ENCODE peak calls at places on chromosome 12, in eight cellular contexts. One of them, this sample, is unnamed.

GRCh38 chr12:65208125-65208524 is 38.7 kb downstream of the LEMD3 start:
- DNase-seq in stomach: no peak
- DNase-seq in kidney glomerular epithelial cell: no peak
- DNase-seq in stimulated activated CD4-positive, alpha-beta T cell treated with anti-CD3 and anti-CD28 coated beads, TNF-alpha, amount 100 ng/mL, for 1 hour: no peak
- DNase-seq in activated CD4-positive, alpha-beta T cell treated with anti-CD3 and anti-CD28 coated beads, Interleukin-2, amount 50 U/mL, for 1 hour: no peak
- DNase-seq in GM13976: no peak
- DNase-seq in activated effector memory CD4-positive, alpha-beta T cell treated with anti-CD3 and anti-CD28 coated beads, Interleukin-2, amount 50 U/mL, for 16 hours: no peak
- DNase-seq in ureter: no peak
- DNase-seq in this sample: no peak

GRCh38 chr12:57112492-57113294 is 1.5 kb upstream of the STAT6 start:
- DNase-seq in stomach: peak
- DNase-seq in ureter: no peak
- DNase-seq in GM13976: no peak
- DNase-seq in activated CD4-positive, alpha-beta T cell treated with anti-CD3 and anti-CD28 coated beads, Interleukin-2, amount 50 U/mL, for 1 hour: peak
- DNase-seq in stimulated activated CD4-positive, alpha-beta T cell treated with anti-CD3 and anti-CD28 coated beads, TNF-alpha, amount 100 ng/mL, for 1 hour: no peak
- DNase-seq in activated effector memory CD4-positive, alpha-beta T cell treated with anti-CD3 and anti-CD28 coated beads, Interleukin-2, amount 50 U/mL, for 16 hours: no peak
- DNase-seq in kidney glomerular epithelial cell: no peak
- DNase-seq in this sample: no peak

GRCh38 chr12:9344540-9344939 is 136.3 kb upstream of the PZP start:
- DNase-seq in stomach: no peak
- DNase-seq in activated CD4-positive, alpha-beta T cell treated with anti-CD3 and anti-CD28 coated beads, Interleukin-2, amount 50 U/mL, for 1 hour: no peak
- DNase-seq in stimulated activated CD4-positive, alpha-beta T cell treated with anti-CD3 and anti-CD28 coated beads, TNF-alpha, amount 100 ng/mL, for 1 hour: no peak
- DNase-seq in kidney glomerular epithelial cell: no peak
- DNase-seq in ureter: no peak
- DNase-seq in activated effector memory CD4-positive, alpha-beta T cell treated with anti-CD3 and anti-CD28 coated beads, Interleukin-2, amount 50 U/mL, for 16 hours: no peak
- DNase-seq in GM13976: no peak
- DNase-seq in this sample: no peak

GRCh38 chr12:121107681-121108080 is 25.0 kb upstream of the P2RX7 start:
- DNase-seq in stomach: no peak
- DNase-seq in stimulated activated CD4-positive, alpha-beta T cell treated with anti-CD3 and anti-CD28 coated beads, TNF-alpha, amount 100 ng/mL, for 1 hour: no peak
- DNase-seq in ureter: no peak
- DNase-seq in activated effector memory CD4-positive, alpha-beta T cell treated with anti-CD3 and anti-CD28 coated beads, Interleukin-2, amount 50 U/mL, for 16 hours: no peak
- DNase-seq in kidney glomerular epithelial cell: no peak
- DNase-seq in GM13976: no peak
- DNase-seq in activated CD4-positive, alpha-beta T cell treated with anti-CD3 and anti-CD28 coated beads, Interleukin-2, amount 50 U/mL, for 1 hour: no peak
- DNase-seq in this sample: no peak

GRCh38 chr12:121925361-121925725 is 7.0 kb downstream of the CFAP251 start:
- DNase-seq in ureter: no peak
- DNase-seq in activated CD4-positive, alpha-beta T cell treated with anti-CD3 and anti-CD28 coated beads, Interleukin-2, amount 50 U/mL, for 1 hour: no peak
- DNase-seq in stomach: no peak
- DNase-seq in stimulated activated CD4-positive, alpha-beta T cell treated with anti-CD3 and anti-CD28 coated beads, TNF-alpha, amount 100 ng/mL, for 1 hour: no peak
- DNase-seq in GM13976: no peak
- DNase-seq in activated effector memory CD4-positive, alpha-beta T cell treated with anti-CD3 and anti-CD28 coated beads, Interleukin-2, amount 50 U/mL, for 16 hours: no peak
- DNase-seq in kidney glomerular epithelial cell: peak
- DNase-seq in this sample: no peak

GRCh38 chr12:80777587-80777986 is 60.9 kb downstream of the MYF5 start:
- DNase-seq in kidney glomerular epithelial cell: peak
- DNase-seq in activated effector memory CD4-positive, alpha-beta T cell treated with anti-CD3 and anti-CD28 coated beads, Interleukin-2, amount 50 U/mL, for 16 hours: no peak
- DNase-seq in GM13976: no peak
- DNase-seq in stimulated activated CD4-positive, alpha-beta T cell treated with anti-CD3 and anti-CD28 coated beads, TNF-alpha, amount 100 ng/mL, for 1 hour: no peak
- DNase-seq in activated CD4-positive, alpha-beta T cell treated with anti-CD3 and anti-CD28 coated beads, Interleukin-2, amount 50 U/mL, for 1 hour: no peak
- DNase-seq in ureter: no peak
- DNase-seq in stomach: no peak
- DNase-seq in this sample: no peak

GRCh38 chr12:25784669-25785068 is 173.8 kb upstream of the RASSF8 start:
- DNase-seq in stimulated activated CD4-positive, alpha-beta T cell treated with anti-CD3 and anti-CD28 coated beads, TNF-alpha, amount 100 ng/mL, for 1 hour: no peak
- DNase-seq in GM13976: no peak
- DNase-seq in activated CD4-positive, alpha-beta T cell treated with anti-CD3 and anti-CD28 coated beads, Interleukin-2, amount 50 U/mL, for 1 hour: no peak
- DNase-seq in stomach: no peak
- DNase-seq in activated effector memory CD4-positive, alpha-beta T cell treated with anti-CD3 and anti-CD28 coated beads, Interleukin-2, amount 50 U/mL, for 16 hours: no peak
- DNase-seq in kidney glomerular epithelial cell: no peak
- DNase-seq in ureter: no peak
- DNase-seq in this sample: no peak

GRCh38 chr12:80937391-80938238 is at the start of gene LIN7A:
- DNase-seq in kidney glomerular epithelial cell: no peak
- DNase-seq in stomach: peak
- DNase-seq in GM13976: peak
- DNase-seq in activated effector memory CD4-positive, alpha-beta T cell treated with anti-CD3 and anti-CD28 coated beads, Interleukin-2, amount 50 U/mL, for 16 hours: no peak
- DNase-seq in activated CD4-positive, alpha-beta T cell treated with anti-CD3 and anti-CD28 coated beads, Interleukin-2, amount 50 U/mL, for 1 hour: no peak
- DNase-seq in stimulated activated CD4-positive, alpha-beta T cell treated with anti-CD3 and anti-CD28 coated beads, TNF-alpha, amount 100 ng/mL, for 1 hour: no peak
- DNase-seq in ureter: peak
- DNase-seq in this sample: peak

GRCh38 chr12:89350661-89351488 is 1.4 kb downstream of the DUSP6 start:
- DNase-seq in stimulated activated CD4-positive, alpha-beta T cell treated with anti-CD3 and anti-CD28 coated beads, TNF-alpha, amount 100 ng/mL, for 1 hour: no peak
- DNase-seq in ureter: no peak
- DNase-seq in stomach: no peak
- DNase-seq in activated CD4-positive, alpha-beta T cell treated with anti-CD3 and anti-CD28 coated beads, Interleukin-2, amount 50 U/mL, for 1 hour: no peak
- DNase-seq in activated effector memory CD4-positive, alpha-beta T cell treated with anti-CD3 and anti-CD28 coated beads, Interleukin-2, amount 50 U/mL, for 16 hours: peak
- DNase-seq in GM13976: no peak
- DNase-seq in kidney glomerular epithelial cell: no peak
- DNase-seq in this sample: no peak

GRCh38 chr12:50753232-50753769 is 10.6 kb upstream of the ATF1 start:
- DNase-seq in stimulated activated CD4-positive, alpha-beta T cell treated with anti-CD3 and anti-CD28 coated beads, TNF-alpha, amount 100 ng/mL, for 1 hour: no peak
- DNase-seq in activated effector memory CD4-positive, alpha-beta T cell treated with anti-CD3 and anti-CD28 coated beads, Interleukin-2, amount 50 U/mL, for 16 hours: no peak
- DNase-seq in stomach: no peak
- DNase-seq in activated CD4-positive, alpha-beta T cell treated with anti-CD3 and anti-CD28 coated beads, Interleukin-2, amount 50 U/mL, for 1 hour: no peak
- DNase-seq in GM13976: no peak
- DNase-seq in kidney glomerular epithelial cell: no peak
- DNase-seq in ureter: no peak
- DNase-seq in this sample: no peak

GRCh38 chr12:92224685-92225331 is 79.2 kb upstream of the BTG1 start:
- DNase-seq in stimulated activated CD4-positive, alpha-beta T cell treated with anti-CD3 and anti-CD28 coated beads, TNF-alpha, amount 100 ng/mL, for 1 hour: no peak
- DNase-seq in activated effector memory CD4-positive, alpha-beta T cell treated with anti-CD3 and anti-CD28 coated beads, Interleukin-2, amount 50 U/mL, for 16 hours: no peak
- DNase-seq in stomach: no peak
- DNase-seq in activated CD4-positive, alpha-beta T cell treated with anti-CD3 and anti-CD28 coated beads, Interleukin-2, amount 50 U/mL, for 1 hour: no peak
- DNase-seq in ureter: no peak
- DNase-seq in kidney glomerular epithelial cell: peak
- DNase-seq in GM13976: no peak
- DNase-seq in this sample: no peak

GRCh38 chr12:132367401-132367851 is 38.0 kb upstream of the GALNT9 start:
- DNase-seq in stomach: no peak
- DNase-seq in activated CD4-positive, alpha-beta T cell treated with anti-CD3 and anti-CD28 coated beads, Interleukin-2, amount 50 U/mL, for 1 hour: no peak
- DNase-seq in activated effector memory CD4-positive, alpha-beta T cell treated with anti-CD3 and anti-CD28 coated beads, Interleukin-2, amount 50 U/mL, for 16 hours: no peak
- DNase-seq in GM13976: no peak
- DNase-seq in stimulated activated CD4-positive, alpha-beta T cell treated with anti-CD3 and anti-CD28 coated beads, TNF-alpha, amount 100 ng/mL, for 1 hour: no peak
- DNase-seq in ureter: no peak
- DNase-seq in kidney glomerular epithelial cell: no peak
- DNase-seq in this sample: no peak

GRCh38 chr12:26736563-26737486 is 96.2 kb downstream of the ITPR2 start:
- DNase-seq in stomach: no peak
- DNase-seq in activated effector memory CD4-positive, alpha-beta T cell treated with anti-CD3 and anti-CD28 coated beads, Interleukin-2, amount 50 U/mL, for 16 hours: no peak
- DNase-seq in kidney glomerular epithelial cell: peak
- DNase-seq in activated CD4-positive, alpha-beta T cell treated with anti-CD3 and anti-CD28 coated beads, Interleukin-2, amount 50 U/mL, for 1 hour: no peak
- DNase-seq in GM13976: no peak
- DNase-seq in ureter: no peak
- DNase-seq in stimulated activated CD4-positive, alpha-beta T cell treated with anti-CD3 and anti-CD28 coated beads, TNF-alpha, amount 100 ng/mL, for 1 hour: no peak
- DNase-seq in this sample: no peak

GRCh38 chr12:10242539-10242938 is 29.9 kb downstream of the GABARAPL1 start:
- DNase-seq in activated effector memory CD4-positive, alpha-beta T cell treated with anti-CD3 and anti-CD28 coated beads, Interleukin-2, amount 50 U/mL, for 16 hours: no peak
- DNase-seq in ureter: no peak
- DNase-seq in GM13976: no peak
- DNase-seq in stomach: no peak
- DNase-seq in activated CD4-positive, alpha-beta T cell treated with anti-CD3 and anti-CD28 coated beads, Interleukin-2, amount 50 U/mL, for 1 hour: no peak
- DNase-seq in kidney glomerular epithelial cell: no peak
- DNase-seq in stimulated activated CD4-positive, alpha-beta T cell treated with anti-CD3 and anti-CD28 coated beads, TNF-alpha, amount 100 ng/mL, for 1 hour: no peak
- DNase-seq in this sample: no peak

GRCh38 chr12:45130881-45131281 is 80.0 kb upstream of the DBX2 start:
- DNase-seq in kidney glomerular epithelial cell: peak
- DNase-seq in activated effector memory CD4-positive, alpha-beta T cell treated with anti-CD3 and anti-CD28 coated beads, Interleukin-2, amount 50 U/mL, for 16 hours: peak
- DNase-seq in stimulated activated CD4-positive, alpha-beta T cell treated with anti-CD3 and anti-CD28 coated beads, TNF-alpha, amount 100 ng/mL, for 1 hour: no peak
- DNase-seq in GM13976: peak
- DNase-seq in stomach: no peak
- DNase-seq in activated CD4-positive, alpha-beta T cell treated with anti-CD3 and anti-CD28 coated beads, Interleukin-2, amount 50 U/mL, for 1 hour: peak
- DNase-seq in ureter: no peak
- DNase-seq in this sample: peak

GRCh38 chr12:59020541-59020940 is 100.2 kb upstream of the LRIG3 start:
- DNase-seq in activated CD4-positive, alpha-beta T cell treated with anti-CD3 and anti-CD28 coated beads, Interleukin-2, amount 50 U/mL, for 1 hour: no peak
- DNase-seq in GM13976: no peak
- DNase-seq in stomach: no peak
- DNase-seq in ureter: no peak
- DNase-seq in kidney glomerular epithelial cell: no peak
- DNase-seq in stimulated activated CD4-positive, alpha-beta T cell treated with anti-CD3 and anti-CD28 coated beads, TNF-alpha, amount 100 ng/mL, for 1 hour: no peak
- DNase-seq in activated effector memory CD4-positive, alpha-beta T cell treated with anti-CD3 and anti-CD28 coated beads, Interleukin-2, amount 50 U/mL, for 16 hours: no peak
- DNase-seq in this sample: no peak

GRCh38 chr12:119005832-119006360 is 24.6 kb downstream of the SRRM4 start:
- DNase-seq in stimulated activated CD4-positive, alpha-beta T cell treated with anti-CD3 and anti-CD28 coated beads, TNF-alpha, amount 100 ng/mL, for 1 hour: no peak
- DNase-seq in activated CD4-positive, alpha-beta T cell treated with anti-CD3 and anti-CD28 coated beads, Interleukin-2, amount 50 U/mL, for 1 hour: no peak
- DNase-seq in activated effector memory CD4-positive, alpha-beta T cell treated with anti-CD3 and anti-CD28 coated beads, Interleukin-2, amount 50 U/mL, for 16 hours: no peak
- DNase-seq in GM13976: no peak
- DNase-seq in stomach: no peak
- DNase-seq in ureter: no peak
- DNase-seq in kidney glomerular epithelial cell: no peak
- DNase-seq in this sample: no peak

This sample was measured in hippocampal formation.